ENCODE peak calls at places on chromosomes 5 and 9, in five cellular contexts. One of them, this sample, is unnamed.

GRCh38 chr5:178839319-178839704 is 20.4 kb upstream of the ZNF354B start:
- DNase-seq in A549: peak; percentile 20
- DNase-seq in tibial nerve: peak; percentile 38
- DNase-seq in aorta: peak; percentile 75
- DNase-seq in heart right ventricle: no peak
- DNase-seq in this sample: no peak

GRCh38 chr5:146540421-146540820 is 24.4 kb upstream of the GPR151 start:
- DNase-seq in A549: no peak
- DNase-seq in tibial nerve: no peak
- DNase-seq in aorta: no peak
- DNase-seq in heart right ventricle: no peak
- DNase-seq in this sample: no peak

GRCh38 chr5:219492-219891 is 1.4 kb downstream of the SDHA start:
- DNase-seq in A549: no peak
- DNase-seq in tibial nerve: peak; percentile 10
- DNase-seq in aorta: no peak
- DNase-seq in heart right ventricle: no peak
- DNase-seq in this sample: no peak

GRCh38 chr9:121835581-121836381 is 184.3 kb downstream of the DAB2IP start:
- DNase-seq in A549: no peak
- DNase-seq in tibial nerve: no peak
- DNase-seq in aorta: no peak
- DNase-seq in heart right ventricle: no peak
- DNase-seq in this sample: no peak

GRCh38 chr5:77560677-77561263 is 68.7 kb upstream of the WDR41 start:
- DNase-seq in A549: peak; percentile 60
- DNase-seq in tibial nerve: no peak
- DNase-seq in aorta: no peak
- DNase-seq in heart right ventricle: no peak
- DNase-seq in this sample: no peak

GRCh38 chr5:59069438-59070079 is 486.7 kb downstream of the RAB3C start:
- DNase-seq in A549: peak; percentile 96
- DNase-seq in tibial nerve: no peak
- DNase-seq in aorta: no peak
- DNase-seq in heart right ventricle: no peak
- DNase-seq in this sample: peak; percentile 66

GRCh38 chr5:138138949-138139775 is at the start of gene NME5:
- DNase-seq in A549: no peak
- DNase-seq in tibial nerve: peak; percentile 25
- DNase-seq in aorta: peak; percentile 68
- DNase-seq in heart right ventricle: peak; percentile 61
- DNase-seq in this sample: no peak

GRCh38 chr9:126578029-126578428 is 35.7 kb upstream of the LMX1B start:
- DNase-seq in A549: no peak
- DNase-seq in tibial nerve: peak; percentile 52
- DNase-seq in aorta: no peak
- DNase-seq in heart right ventricle: no peak
- DNase-seq in this sample: no peak

GRCh38 chr5:103207653-103208052 is 50.9 kb upstream of the MACIR start:
- DNase-seq in A549: no peak
- DNase-seq in tibial nerve: no peak
- DNase-seq in aorta: no peak
- DNase-seq in heart right ventricle: no peak
- DNase-seq in this sample: no peak

GRCh38 chr9:69134412-69134811 is 39.7 kb upstream of the TJP2 start:
- DNase-seq in A549: no peak
- DNase-seq in tibial nerve: no peak
- DNase-seq in aorta: no peak
- DNase-seq in heart right ventricle: no peak
- DNase-seq in this sample: no peak

GRCh38 chr9:114097613-114098020 is 1.5 kb downstream of the KIF12 start:
- DNase-seq in A549: no peak
- DNase-seq in tibial nerve: no peak
- DNase-seq in aorta: no peak
- DNase-seq in heart right ventricle: no peak
- DNase-seq in this sample: no peak

GRCh38 chr5:147746986-147747385 is 35.5 kb downstream of the JAKMIP2 start:
- DNase-seq in A549: no peak
- DNase-seq in tibial nerve: no peak
- DNase-seq in aorta: no peak
- DNase-seq in heart right ventricle: no peak
- DNase-seq in this sample: no peak

GRCh38 chr9:34443533-34443932 is 14.8 kb downstream of the FAM219A start:
- DNase-seq in A549: no peak
- DNase-seq in tibial nerve: no peak
- DNase-seq in aorta: no peak
- DNase-seq in heart right ventricle: no peak
- DNase-seq in this sample: no peak

GRCh38 chr5:178277346-178277745 is 44.7 kb upstream of the PHYKPL start:
- DNase-seq in A549: no peak
- DNase-seq in tibial nerve: no peak
- DNase-seq in aorta: no peak
- DNase-seq in heart right ventricle: no peak
- DNase-seq in this sample: no peak

GRCh38 chr5:179170606-179171005 is 110.4 kb downstream of the ZNF354C start:
- DNase-seq in A549: no peak
- DNase-seq in tibial nerve: no peak
- DNase-seq in aorta: no peak
- DNase-seq in heart right ventricle: no peak
- DNase-seq in this sample: no peak

GRCh38 chr5:151140686-151141459 is 16.7 kb downstream of the ANXA6 start:
- DNase-seq in A549: no peak
- DNase-seq in tibial nerve: no peak
- DNase-seq in aorta: no peak
- DNase-seq in heart right ventricle: no peak
- DNase-seq in this sample: no peak

GRCh38 chr9:96176901-96177718 is 124.9 kb downstream of the HSD17B3 start:
- DNase-seq in A549: peak; percentile 42
- DNase-seq in tibial nerve: no peak
- DNase-seq in aorta: no peak
- DNase-seq in heart right ventricle: no peak
- DNase-seq in this sample: no peak

GRCh38 chr5:81852277-81853004 is 101.5 kb upstream of the SSBP2 start:
- DNase-seq in A549: peak; percentile 7
- DNase-seq in tibial nerve: no peak
- DNase-seq in aorta: peak; percentile 43
- DNase-seq in heart right ventricle: peak; percentile 33
- DNase-seq in this sample: no peak

GRCh38 chr5:178115136-178115834 is 2.0 kb downstream of the N4BP3 start:
- DNase-seq in A549: no peak
- DNase-seq in tibial nerve: no peak
- DNase-seq in aorta: no peak
- DNase-seq in heart right ventricle: no peak
- DNase-seq in this sample: no peak

DNA sequence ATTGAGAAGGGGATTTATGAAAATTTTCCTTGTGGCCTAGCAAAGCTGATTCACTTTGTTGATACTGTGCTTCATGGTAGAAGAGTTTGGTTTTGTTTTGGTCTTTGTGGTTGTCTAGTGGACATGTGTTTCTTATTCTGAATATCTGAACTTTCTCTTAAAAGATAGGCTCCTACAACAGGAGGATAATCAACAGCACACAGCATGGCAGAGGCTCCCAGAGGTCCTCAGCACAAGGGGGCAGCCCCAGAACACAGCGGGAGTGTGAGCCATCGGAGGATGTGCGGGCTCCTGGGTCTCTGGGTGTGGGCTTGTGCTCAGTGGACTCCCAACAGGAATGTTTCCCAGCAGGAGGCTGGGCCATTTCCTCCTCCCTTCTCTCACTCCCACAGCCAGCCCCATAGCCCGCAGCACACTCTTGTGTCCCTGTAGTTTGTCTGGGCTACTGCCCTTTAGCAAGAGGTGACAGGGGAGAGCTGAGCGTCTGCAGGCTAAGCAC is 164.3 kb upstream of the OTULINL start:
- DNase-seq in A549: no peak
- DNase-seq in tibial nerve: no peak
- DNase-seq in aorta: no peak
- DNase-seq in heart right ventricle: no peak
- DNase-seq in this sample: no peak
- H3K27ac ChIP-seq in A549: no peak overlapping the region
- H3K27ac ChIP-seq in tibial nerve: peak overlapping the region; percentile 81
- H3K27ac ChIP-seq in aorta: no peak overlapping the region
- H3K27ac ChIP-seq in heart right ventricle: peak overlapping the region; percentile 8
- H3K27ac ChIP-seq in this sample: peak overlapping the region; percentile 43

GRCh38 chr9:35687306-35687705 is 2.4 kb downstream of the TPM2 start:
- DNase-seq in A549: no peak
- DNase-seq in tibial nerve: no peak
- DNase-seq in aorta: no peak
- DNase-seq in heart right ventricle: no peak
- DNase-seq in this sample: no peak
- H3K4me1 ChIP-seq in A549: peaks cover 44% of the 10 kb centered on the region
- H3K4me1 ChIP-seq in tibial nerve: no peaks in the 10 kb centered on the region
- H3K4me1 ChIP-seq in aorta: no peaks in the 10 kb centered on the region
- H3K4me1 ChIP-seq in heart right ventricle: peaks cover 58% of the 10 kb centered on the region
- H3K4me1 ChIP-seq in this sample: peaks cover 56% of the 10 kb centered on the region

GRCh38 chr5:40385544-40385943 is 294.2 kb upstream of the PTGER4 start:
- DNase-seq in A549: peak; percentile 24
- DNase-seq in tibial nerve: no peak
- DNase-seq in aorta: no peak
- DNase-seq in heart right ventricle: no peak
- DNase-seq in this sample: no peak

GRCh38 chr5:40384782-40385390 is 294.8 kb upstream of the PTGER4 start:
- DNase-seq in A549: no peak
- DNase-seq in tibial nerve: no peak
- DNase-seq in aorta: no peak
- DNase-seq in heart right ventricle: no peak
- DNase-seq in this sample: no peak

GRCh38 chr5:40389591-40389990 is 290.1 kb upstream of the PTGER4 start:
- DNase-seq in A549: no peak
- DNase-seq in tibial nerve: no peak
- DNase-seq in aorta: no peak
- DNase-seq in heart right ventricle: no peak
- DNase-seq in this sample: no peak

GRCh38 chr5:40383719-40384651 is 295.7 kb upstream of the PTGER4 start:
- DNase-seq in A549: peak; percentile 23
- DNase-seq in tibial nerve: no peak
- DNase-seq in aorta: no peak
- DNase-seq in heart right ventricle: no peak
- DNase-seq in this sample: no peak

GRCh38 chr5:40386293-40386692 is 293.4 kb upstream of the PTGER4 start:
- DNase-seq in A549: no peak
- DNase-seq in tibial nerve: no peak
- DNase-seq in aorta: peak; percentile 37
- DNase-seq in heart right ventricle: no peak
- DNase-seq in this sample: no peak
- H3K27ac ChIP-seq in A549: no peak overlapping the region
- H3K27ac ChIP-seq in tibial nerve: no peak overlapping the region
- H3K27ac ChIP-seq in aorta: no peak overlapping the region
- H3K27ac ChIP-seq in heart right ventricle: no peak overlapping the region
- H3K27ac ChIP-seq in this sample: no peak overlapping the region

DNA sequence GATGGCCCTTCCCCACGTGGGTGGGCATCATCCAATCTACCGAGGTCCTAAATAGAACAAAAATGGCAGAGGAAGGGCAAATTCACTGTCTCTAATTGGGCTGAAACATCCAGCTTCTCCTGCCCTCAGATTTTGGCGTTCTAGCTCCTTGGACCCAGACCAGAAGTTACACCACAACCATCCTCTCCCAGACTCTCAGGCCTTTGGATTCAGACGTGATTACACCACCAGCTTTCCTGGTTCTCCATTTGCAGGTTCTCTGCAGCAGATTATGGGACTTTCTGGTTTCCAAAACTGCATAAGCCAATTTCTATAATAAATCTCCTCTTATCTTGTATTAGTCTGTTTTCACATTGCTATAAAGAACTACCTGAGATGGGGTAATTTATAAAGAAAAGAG is 73.6 kb upstream of the STARD4 start:
- DNase-seq in A549: no peak
- DNase-seq in tibial nerve: no peak
- DNase-seq in aorta: no peak
- DNase-seq in heart right ventricle: no peak
- DNase-seq in this sample: no peak
- H3K4me1 ChIP-seq in A549: no peaks in the 10 kb centered on the region
- H3K4me1 ChIP-seq in tibial nerve: no peaks in the 10 kb centered on the region
- H3K4me1 ChIP-seq in aorta: no peaks in the 10 kb centered on the region
- H3K4me1 ChIP-seq in heart right ventricle: peaks cover 27% of the 10 kb centered on the region
- H3K4me1 ChIP-seq in this sample: peaks cover 7% of the 10 kb centered on the region

GRCh38 chr9:77708416-77708815 is 60.3 kb upstream of the GNA14 start:
- DNase-seq in A549: no peak
- DNase-seq in tibial nerve: no peak
- DNase-seq in aorta: no peak
- DNase-seq in heart right ventricle: no peak
- DNase-seq in this sample: no peak

GRCh38 chr9:77712533-77713130 is 64.5 kb upstream of the GNA14 start:
- DNase-seq in A549: peak; percentile 17
- DNase-seq in tibial nerve: no peak
- DNase-seq in aorta: no peak
- DNase-seq in heart right ventricle: no peak
- DNase-seq in this sample: no peak

GRCh38 chr9:77710276-77710675 is 62.2 kb upstream of the GNA14 start:
- DNase-seq in A549: no peak
- DNase-seq in tibial nerve: no peak
- DNase-seq in aorta: no peak
- DNase-seq in heart right ventricle: no peak
- DNase-seq in this sample: no peak

GRCh38 chr9:77710965-77711657 is 63.0 kb upstream of the GNA14 start:
- DNase-seq in A549: no peak
- DNase-seq in tibial nerve: no peak
- DNase-seq in aorta: no peak
- DNase-seq in heart right ventricle: no peak
- DNase-seq in this sample: no peak

DNA sequence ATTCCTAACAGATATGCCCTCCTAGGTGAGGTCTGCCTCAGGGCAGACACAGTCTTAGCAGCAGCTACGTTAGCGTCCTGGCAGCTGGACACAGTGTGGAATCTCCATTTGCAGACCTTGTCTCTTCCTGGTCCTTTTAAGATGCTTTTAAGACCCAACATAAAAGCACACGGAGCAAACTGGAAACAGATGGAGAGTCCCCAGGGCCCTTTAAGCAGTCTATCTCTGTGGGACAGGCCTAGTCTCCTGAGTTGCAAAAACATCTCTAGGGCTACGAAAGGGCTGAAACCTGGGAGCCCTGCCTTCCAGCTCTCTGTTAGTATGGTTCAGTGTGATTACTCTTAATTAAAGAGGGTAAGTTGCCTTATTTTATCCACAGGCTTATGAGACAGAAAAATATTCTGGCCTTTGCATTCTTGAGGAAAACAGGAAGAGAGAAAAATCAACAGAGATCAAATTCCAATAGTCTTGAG is 66.0 kb upstream of the GNA14 start:
- DNase-seq in A549: no peak
- DNase-seq in tibial nerve: no peak
- DNase-seq in aorta: no peak
- DNase-seq in heart right ventricle: no peak
- DNase-seq in this sample: no peak
- H3K27ac ChIP-seq in A549: no peak overlapping the region
- H3K27ac ChIP-seq in tibial nerve: no peak overlapping the region
- H3K27ac ChIP-seq in aorta: no peak overlapping the region
- H3K27ac ChIP-seq in heart right ventricle: no peak overlapping the region
- H3K27ac ChIP-seq in this sample: no peak overlapping the region

GRCh38 chr5:143400541-143401252 is 2.8 kb downstream of the NR3C1 start:
- DNase-seq in A549: peak; percentile 82
- DNase-seq in tibial nerve: peak; percentile 26
- DNase-seq in aorta: no peak
- DNase-seq in heart right ventricle: no peak
- DNase-seq in this sample: no peak
- H3K4me1 ChIP-seq in A549: peaks cover under 1% of the 10 kb centered on the region
- H3K4me1 ChIP-seq in tibial nerve: no peaks in the 10 kb centered on the region
- H3K4me1 ChIP-seq in aorta: peaks cover 11% of the 10 kb centered on the region
- H3K4me1 ChIP-seq in heart right ventricle: peaks cover 57% of the 10 kb centered on the region
- H3K4me1 ChIP-seq in this sample: peaks cover 57% of the 10 kb centered on the region

This sample was measured in right atrium auricular region.